ENCODE peak calls at places on chromosomes 7 and 10, in five cellular contexts. Z is PC-3, L is astrocyte, N is mammary epithelial cell, C is neural progenitor cell. R is an unnamed sample.

GRCh38 chr7:4681218-4681851 is 760 bp upstream of the FOXK1 start:
- DNase-seq in Z (no peak), L (no peak), N (no peak), C (no peak), R (no peak)

GRCh38 chr10:70695241-70696030 is 23.1 kb downstream of the ADAMTS14 start:
- DNase-seq in N (no peak), C (no peak), L (peak; percentile 42), Z (peak; percentile 83), R (peak; percentile 59)

GRCh38 chr10:62083868-62084267 is 182.4 kb downstream of the ARID5B start:
- DNase-seq in C (no peak), N (peak; percentile 89), Z (peak; percentile 85), L (peak; percentile 66), R (peak; percentile 89)

GRCh38 chr7:113915991-113916390 is 2.8 kb downstream of the PPP1R3A start:
- DNase-seq in C (no peak), Z (no peak), N (no peak), L (no peak), R (no peak)

GRCh38 chr7:141220263-141220662 is 146.4 kb downstream of the TMEM178B start:
- DNase-seq in N (no peak), C (peak; percentile 64), Z (no peak), L (no peak), R (no peak)

GRCh38 chr7:30738026-30738915 is 13.7 kb upstream of the INMT start:
- DNase-seq in L (no peak), N (no peak), C (no peak), Z (no peak), R (no peak)

GRCh38 chr10:18738835-18739234 is 79.6 kb downstream of the ARL5B start:
- DNase-seq in C (no peak), Z (peak; percentile 51), L (peak; percentile 80), N (no peak), R (peak; percentile 92)

GRCh38 chr10:124708246-124708779 is 35.9 kb downstream of the FAM53B start:
- DNase-seq in C (peak; percentile 56), L (no peak), Z (no peak), N (no peak), R (no peak)

GRCh38 chr7:129468547-129468946 is 33.8 kb upstream of the SMKR1 start:
- DNase-seq in L (no peak), Z (no peak), N (no peak), C (no peak), R (peak; percentile 7)

GRCh38 chr10:32955299-32955772 is 2.7 kb downstream of the ITGB1 start:
- DNase-seq in L (no peak), C (no peak), Z (peak; percentile 57), N (no peak), R (no peak)

GRCh38 chr10:62306663-62307062 is 38.0 kb upstream of the RTKN2 start:
- DNase-seq in N (no peak), Z (no peak), C (no peak), L (peak; percentile 21), R (no peak)

DNA sequence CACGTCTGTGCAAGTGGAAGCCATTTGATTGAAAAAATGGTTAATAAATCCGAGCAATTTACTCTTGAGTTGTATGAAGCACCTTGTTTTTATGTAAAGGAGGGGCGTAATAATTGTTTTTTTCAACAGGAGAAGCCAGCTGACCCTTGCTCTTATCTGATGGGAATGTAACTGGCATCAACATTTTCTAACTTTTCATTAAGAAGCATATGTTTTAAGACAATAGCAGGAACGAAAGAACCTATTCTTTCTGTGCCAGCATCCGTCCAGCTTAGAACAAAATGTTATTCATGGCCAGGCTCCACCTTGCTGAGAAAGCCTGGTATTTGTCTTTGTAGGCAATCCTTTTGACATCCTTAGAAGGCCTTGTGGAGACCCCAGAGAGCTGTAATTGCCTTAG is 22.2 kb upstream of the AFAP1L2 start:
- DNase-seq in N (no peak), Z (no peak), C (peak; percentile 37), L (no peak), R (no peak)
- H2AFZ ChIP-seq in N (peak overlapping the region; percentile 34), Z (no peak overlapping the region), C (no peak overlapping the region), L (no peak overlapping the region), R (no peak overlapping the region)

DNA sequence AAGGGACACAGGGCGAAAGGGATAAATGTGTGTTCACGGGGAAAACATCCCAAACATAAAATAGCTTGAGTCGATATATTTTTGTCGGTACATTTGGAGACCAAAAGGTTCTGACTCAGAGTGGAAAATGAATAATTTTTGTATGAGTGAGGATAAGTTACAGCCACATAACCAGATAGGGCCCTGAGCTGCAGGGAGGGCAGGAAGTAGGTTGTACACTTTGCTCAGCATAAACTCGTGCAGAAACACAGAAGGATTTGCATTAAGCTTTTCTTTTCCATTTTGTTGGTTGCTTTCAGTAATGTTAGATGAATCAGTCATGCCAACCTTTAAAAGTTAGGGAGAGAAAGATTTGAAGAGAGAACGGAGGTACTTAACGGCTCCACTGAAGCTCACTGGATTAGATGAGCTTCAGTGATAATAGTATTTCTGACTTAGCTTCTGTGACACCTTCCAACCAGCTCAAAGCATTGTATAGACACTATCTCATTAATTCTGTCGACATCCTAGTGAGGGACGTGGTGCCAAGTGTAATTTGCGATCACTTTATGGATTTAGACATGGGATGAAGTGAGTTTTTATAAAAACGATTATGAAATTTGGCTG is 348.1 kb downstream of the GATA3 start:
- DNase-seq in Z (peak; percentile 5), L (peak; percentile 31), N (no peak), C (no peak), R (no peak)
- TF ChIP-seq EZH2 in Z (no peak), L (no peak), N (no peak), C (no peak), R (no peak)

GRCh38 chr10:79346012-79346340 is 1.3 kb upstream of the PPIF start:
- DNase-seq in N (no peak), C (no peak), L (no peak), Z (no peak), R (no peak)
- H3K9ac ChIP-seq in N (no peak overlapping the region), C (no peak overlapping the region), L (no peak overlapping the region), Z (no peak overlapping the region), R (no peak overlapping the region)

GRCh38 chr7:21565614-21566013 is 22.8 kb downstream of the DNAH11 start:
- DNase-seq in L (no peak), Z (no peak), N (no peak), C (no peak), R (no peak)
- H2AFZ ChIP-seq in L (no peak overlapping the region), Z (no peak overlapping the region), N (no peak overlapping the region), C (no peak overlapping the region), R (no peak overlapping the region)

DNA sequence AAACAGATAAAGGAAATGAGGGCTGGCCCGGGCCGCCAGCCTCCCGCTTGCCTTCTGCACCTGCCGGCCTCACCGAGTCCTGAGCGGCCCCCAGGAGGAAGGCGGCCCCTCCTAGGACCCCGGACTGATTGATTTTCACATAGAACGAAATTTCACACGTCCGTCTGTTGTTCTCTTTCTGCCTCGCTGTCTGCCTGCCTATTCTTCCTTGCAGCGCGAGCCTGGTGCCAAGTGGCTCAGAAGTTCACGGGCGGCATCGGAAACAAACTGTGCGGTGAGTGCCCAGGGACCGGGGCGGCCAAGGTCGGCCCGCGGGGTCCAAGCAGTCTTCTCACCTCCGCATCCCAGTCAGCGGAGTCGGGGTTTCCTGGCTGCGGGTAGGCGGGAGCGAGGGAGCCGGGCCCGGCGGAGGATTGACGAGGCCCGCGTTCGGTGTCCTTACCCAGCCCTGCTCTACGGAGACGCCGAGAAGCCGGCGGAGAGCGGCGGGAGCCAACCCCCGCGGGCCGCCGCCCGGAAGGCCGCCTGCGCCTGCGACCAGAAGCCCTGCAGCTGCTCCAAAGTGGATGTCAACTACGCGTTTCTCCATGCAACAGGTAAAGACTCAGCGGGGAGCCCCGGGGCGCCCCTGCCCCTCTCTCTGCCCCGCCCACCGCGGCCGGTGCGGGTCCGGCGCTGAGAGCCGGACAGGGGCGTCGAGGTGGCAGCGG is 977 bp downstream of the GAD2 start:
- DNase-seq in Z (no peak), N (no peak), C (peak; percentile 67), L (no peak), R (peak; percentile 6)
- TF ChIP-seq EZH2 in Z (no peak), N (peak; percentile 46), C (peak; percentile 93), L (peak; percentile 70), R (peak; percentile 70)

DNA sequence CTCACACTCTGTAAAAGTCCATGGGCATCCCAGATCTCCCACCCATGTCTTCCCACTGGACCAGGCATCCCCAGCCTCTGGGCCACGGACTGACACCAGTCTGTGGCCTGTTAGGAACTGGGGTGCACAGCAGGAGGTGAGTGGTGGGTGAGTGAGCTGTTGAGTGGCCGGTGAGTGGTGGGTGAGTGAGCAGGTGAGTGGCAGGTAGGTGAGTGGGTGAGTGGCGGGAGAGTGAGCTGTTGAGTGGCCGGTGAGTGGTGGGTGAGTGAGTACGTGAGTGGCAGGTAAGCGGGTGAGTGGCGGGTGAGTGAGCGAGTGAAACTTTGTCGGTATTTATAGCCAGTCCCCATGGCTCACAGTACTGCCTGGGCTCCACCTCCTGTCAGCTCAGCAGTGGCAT is 471.2 kb downstream of the DNAJB6 start:
- DNase-seq in L (no peak), Z (no peak), N (no peak), C (no peak), R (no peak)
- H3K9ac ChIP-seq in L (no peak overlapping the region), Z (no peak overlapping the region), N (no peak overlapping the region), C (no peak overlapping the region), R (no peak overlapping the region)

GRCh38 chr7:16644624-16644986 is 949 bp downstream of the ANKMY2 start:
- DNase-seq in N (peak; percentile 46), Z (peak; percentile 41), L (peak; percentile 36), C (peak; percentile 49), R (peak; percentile 81)
- H2AFZ ChIP-seq in N (peak overlapping the region; percentile 92), Z (peak overlapping the region; percentile 91), L (peak overlapping the region; percentile 93), C (peak overlapping the region; percentile 75), R (peak overlapping the region; percentile 95)

DNA sequence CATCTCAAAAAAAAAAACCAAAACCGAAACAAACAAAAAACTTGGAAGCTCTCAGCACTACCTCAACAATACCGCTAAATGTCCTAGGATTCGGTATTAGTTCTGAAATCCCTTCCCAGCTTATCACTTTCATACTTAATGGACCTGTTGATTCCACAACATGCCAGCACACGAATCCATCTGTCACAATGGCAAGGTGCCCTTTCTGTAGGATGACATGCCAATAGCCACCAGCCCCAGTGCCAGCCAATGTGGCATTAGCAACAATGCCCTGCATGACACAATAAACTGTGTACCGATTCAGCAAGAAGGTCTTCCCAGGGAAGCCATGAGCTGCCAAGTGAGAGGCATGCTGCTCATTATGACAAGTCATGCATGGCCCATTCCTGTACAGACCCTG is 35.5 kb upstream of the CHCHD3 start:
- DNase-seq in C (no peak), N (no peak), Z (no peak), L (no peak), R (no peak)
- TF ChIP-seq EZH2 in C (no peak), N (no peak), Z (no peak), L (no peak), R (no peak)

GRCh38 chr10:103153765-103154197 is 39.3 kb downstream of the NT5C2 start:
- DNase-seq in L (peak; percentile 36), N (no peak), Z (peak; percentile 31), C (peak; percentile 10), R (peak; percentile 64)

GRCh38 chr10:103155485-103156085 is 37.5 kb downstream of the NT5C2 start:
- DNase-seq in L (no peak), C (no peak), Z (no peak), N (no peak), R (no peak)

GRCh38 chr10:103149991-103150622 is 43.0 kb downstream of the NT5C2 start:
- DNase-seq in N (no peak), C (no peak), L (no peak), Z (no peak), R (no peak)

GRCh38 chr10:103154464-103155299 is 38.4 kb downstream of the NT5C2 start:
- DNase-seq in N (no peak), C (peak; percentile 21), Z (peak; percentile 46), L (peak; percentile 57), R (peak; percentile 29)

GRCh38 chr10:103153302-103153759 is 39.7 kb downstream of the NT5C2 start:
- DNase-seq in N (no peak), C (peak; percentile 38), L (no peak), Z (no peak), R (peak; percentile 44)
- H3K9ac ChIP-seq in N (no peak overlapping the region), C (peak overlapping the region; percentile 23), L (peak overlapping the region; percentile 52), Z (no peak overlapping the region), R (peak overlapping the region; percentile 44)